ENCODE peak calls at places on chromosome 19, in four cellular contexts. One of them, this sample, is unnamed.

GRCh38 chr19:28652790-28653189 is 560.2 kb downstream of the UQCRFS1 start:
- DNase-seq in PC-3: no peak
- DNase-seq in mammary epithelial cell: no peak
- DNase-seq in GM23248: no peak
- DNase-seq in this sample: no peak

GRCh38 chr19:49746206-49746958 is 16.7 kb downstream of the TSKS start:
- DNase-seq in PC-3: peak
- DNase-seq in mammary epithelial cell: no peak
- DNase-seq in GM23248: peak
- DNase-seq in this sample: no peak

GRCh38 chr19:6103217-6103644 is 7.1 kb downstream of the RFX2 start:
- DNase-seq in mammary epithelial cell: peak
- DNase-seq in PC-3: peak
- DNase-seq in GM23248: peak
- DNase-seq in this sample: no peak

GRCh38 chr19:33487901-33488817 is 33.4 kb downstream of the PEPD start:
- DNase-seq in mammary epithelial cell: no peak
- DNase-seq in PC-3: no peak
- DNase-seq in GM23248: no peak
- DNase-seq in this sample: no peak

GRCh38 chr19:2345076-2345475 is 15.0 kb upstream of the TMPRSS9 start:
- DNase-seq in GM23248: no peak
- DNase-seq in PC-3: no peak
- DNase-seq in mammary epithelial cell: no peak
- DNase-seq in this sample: no peak

GRCh38 chr19:41427647-41428480 is 690 bp upstream of the B3GNT8 start:
- DNase-seq in PC-3: no peak
- DNase-seq in GM23248: peak
- DNase-seq in mammary epithelial cell: no peak
- DNase-seq in this sample: no peak

GRCh38 chr19:50703915-50704548 is 15.6 kb downstream of the SHANK1 start:
- DNase-seq in PC-3: peak
- DNase-seq in mammary epithelial cell: no peak
- DNase-seq in GM23248: no peak
- DNase-seq in this sample: no peak

GRCh38 chr19:55687281-55688172 is 12.5 kb downstream of the EPN1 start:
- DNase-seq in GM23248: no peak
- DNase-seq in mammary epithelial cell: no peak
- DNase-seq in PC-3: no peak
- DNase-seq in this sample: no peak

GRCh38 chr19:4025317-4025716 is 17.8 kb downstream of the PIAS4 start:
- DNase-seq in mammary epithelial cell: no peak
- DNase-seq in GM23248: no peak
- DNase-seq in PC-3: no peak
- DNase-seq in this sample: no peak

GRCh38 chr19:30504272-30504671 is 132.1 kb downstream of the ZNF536 start:
- DNase-seq in PC-3: no peak
- DNase-seq in GM23248: no peak
- DNase-seq in mammary epithelial cell: no peak
- DNase-seq in this sample: no peak
- TF ChIP-seq EZH2 in PC-3: no peak
- TF ChIP-seq EZH2 in GM23248: no peak
- TF ChIP-seq EZH2 in mammary epithelial cell: no peak
- TF ChIP-seq EZH2 in this sample: no peak

GRCh38 chr19:45161715-45162463 is 1.1 kb upstream of the NKPD1 start:
- DNase-seq in mammary epithelial cell: no peak
- DNase-seq in PC-3: peak
- DNase-seq in GM23248: peak
- DNase-seq in this sample: no peak

GRCh38 chr19:45159204-45159970 is 1.4 kb downstream of the NKPD1 start:
- DNase-seq in mammary epithelial cell: no peak
- DNase-seq in GM23248: no peak
- DNase-seq in PC-3: no peak
- DNase-seq in this sample: no peak

GRCh38 chr19:45159971-45160324 is 834 bp downstream of the NKPD1 start:
- DNase-seq in mammary epithelial cell: no peak
- DNase-seq in PC-3: no peak
- DNase-seq in GM23248: no peak
- DNase-seq in this sample: no peak

GRCh38 chr19:45162464-45163143 is 1.8 kb upstream of the NKPD1 start:
- DNase-seq in GM23248: no peak
- DNase-seq in mammary epithelial cell: peak
- DNase-seq in PC-3: no peak
- DNase-seq in this sample: no peak

GRCh38 chr19:45160870-45161714 is at the start of gene NKPD1:
- DNase-seq in mammary epithelial cell: no peak
- DNase-seq in PC-3: peak
- DNase-seq in GM23248: peak
- DNase-seq in this sample: no peak
- TF ChIP-seq EZH2 in mammary epithelial cell: no peak
- TF ChIP-seq EZH2 in PC-3: no peak
- TF ChIP-seq EZH2 in GM23248: no peak
- TF ChIP-seq EZH2 in this sample: no peak

GRCh38 chr19:17455711-17456123 is 5.0 kb downstream of the NXNL1 start:
- DNase-seq in mammary epithelial cell: no peak
- DNase-seq in GM23248: peak
- DNase-seq in PC-3: no peak
- DNase-seq in this sample: no peak

GRCh38 chr19:17456127-17456526 is 4.6 kb downstream of the NXNL1 start:
- DNase-seq in mammary epithelial cell: no peak
- DNase-seq in PC-3: no peak
- DNase-seq in GM23248: no peak
- DNase-seq in this sample: no peak

GRCh38 chr19:17455308-17455707 is 5.4 kb downstream of the NXNL1 start:
- DNase-seq in GM23248: no peak
- DNase-seq in mammary epithelial cell: no peak
- DNase-seq in PC-3: no peak
- DNase-seq in this sample: no peak

GRCh38 chr19:17451820-17452219 is 3.4 kb upstream of the TMEM221 start:
- DNase-seq in GM23248: no peak
- DNase-seq in PC-3: no peak
- DNase-seq in mammary epithelial cell: no peak
- DNase-seq in this sample: no peak

GRCh38 chr19:17454579-17454978 is 6.1 kb upstream of the TMEM221 start:
- DNase-seq in mammary epithelial cell: no peak
- DNase-seq in GM23248: no peak
- DNase-seq in PC-3: no peak
- DNase-seq in this sample: no peak
- TF ChIP-seq EZH2 in mammary epithelial cell: no peak
- TF ChIP-seq EZH2 in GM23248: no peak
- TF ChIP-seq EZH2 in PC-3: no peak
- TF ChIP-seq EZH2 in this sample: no peak

DNA sequence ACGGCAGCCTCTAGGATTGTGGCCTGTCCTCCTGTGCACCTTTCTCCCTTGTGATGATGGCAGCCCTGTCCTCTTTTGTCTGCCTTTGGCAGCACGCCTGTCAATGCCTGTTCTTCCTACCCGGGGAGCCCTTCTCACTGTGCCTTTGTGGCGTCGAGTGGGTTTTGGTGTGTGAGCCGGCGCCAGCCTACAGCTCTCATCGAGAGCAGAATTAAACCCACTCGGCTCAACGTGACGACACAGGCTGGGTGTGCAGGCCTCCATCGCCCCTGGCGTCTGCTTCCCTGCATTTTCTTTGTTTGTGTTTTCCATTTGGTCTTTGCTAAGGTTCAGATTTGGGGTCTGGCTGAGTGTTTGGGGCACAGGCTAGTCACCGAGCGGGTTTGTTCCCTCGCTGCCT is 34.4 kb downstream of the AP1M1 start:
- DNase-seq in GM23248: no peak
- DNase-seq in mammary epithelial cell: no peak
- DNase-seq in PC-3: no peak
- DNase-seq in this sample: no peak
- TF ChIP-seq EZH2 in GM23248: no peak
- TF ChIP-seq EZH2 in mammary epithelial cell: no peak
- TF ChIP-seq EZH2 in PC-3: no peak
- TF ChIP-seq EZH2 in this sample: no peak

DNA sequence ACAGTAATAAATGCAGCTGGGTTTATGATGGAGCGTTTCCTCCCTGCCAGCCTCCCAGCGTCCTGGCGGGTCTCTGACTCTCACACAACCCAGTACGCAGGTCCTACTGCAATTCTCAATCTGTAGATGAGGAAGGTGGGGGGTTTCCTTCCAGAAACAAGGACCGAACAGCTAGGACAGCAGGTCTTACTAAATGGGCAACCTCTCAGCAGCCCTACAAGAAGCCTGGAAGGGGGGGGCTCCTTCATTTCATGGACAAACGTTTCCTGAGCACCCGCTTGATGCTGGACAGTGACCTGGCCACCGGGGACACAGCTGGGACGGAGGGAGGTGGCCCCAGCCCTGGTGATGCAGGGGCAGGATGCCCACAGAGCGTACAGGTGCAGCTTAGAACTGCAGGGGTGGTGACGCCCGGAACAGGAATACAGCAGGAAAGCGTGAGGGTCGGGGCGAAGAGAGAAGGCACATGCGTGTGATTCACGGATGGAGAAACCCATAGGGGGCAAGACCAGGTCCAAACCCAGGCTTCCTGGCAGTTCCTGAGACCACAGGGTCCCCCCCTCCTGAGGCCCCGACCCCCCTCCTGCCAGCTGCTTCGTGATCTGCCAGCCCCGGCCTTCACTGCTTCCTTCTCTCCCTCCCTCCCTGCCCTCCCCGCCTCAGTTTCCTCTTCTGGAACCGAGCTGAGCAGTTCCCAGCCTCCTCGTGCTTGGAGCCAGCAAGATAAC is 732 bp upstream of the C2CD4C start:
- DNase-seq in mammary epithelial cell: no peak
- DNase-seq in PC-3: no peak
- DNase-seq in GM23248: no peak
- DNase-seq in this sample: no peak
- TF ChIP-seq EZH2 in mammary epithelial cell: peak
- TF ChIP-seq EZH2 in PC-3: no peak
- TF ChIP-seq EZH2 in GM23248: peak
- TF ChIP-seq EZH2 in this sample: no peak